ENCODE peak calls at places on chromosomes 16 and 17, in four cellular contexts. X is GM12891, Z is K562, S is GM12878. R is an unnamed sample.

GRCh38 chr17:49210158-49211029 is at the start of the genes ABI3 and GNGT2:
- DNase-seq in X (peak), Z (no peak), S (peak), R (peak)

GRCh38 chr17:31582151-31582907 is 190.9 kb downstream of the RAB11FIP4 start:
- DNase-seq in X (no peak), Z (no peak), S (peak), R (no peak)

GRCh38 chr17:7001562-7001961 is 5.7 kb downstream of the ALOX12 start:
- DNase-seq in X (no peak), Z (no peak), S (no peak), R (no peak)

GRCh38 chr17:46727572-46728348 is 90.7 kb downstream of the WNT3 start:
- DNase-seq in X (no peak), Z (no peak), S (no peak), R (no peak)

GRCh38 chr17:4332296-4332970 is 34.0 kb downstream of the UBE2G1 start:
- DNase-seq in X (no peak), Z (no peak), S (no peak), R (no peak)

GRCh38 chr17:1030684-1031557 is 34.0 kb downstream of the TIMM22 start:
- DNase-seq in X (no peak), Z (no peak), S (no peak), R (no peak)

GRCh38 chr16:86826931-86827330 is 248.6 kb downstream of the FOXL1 start:
- DNase-seq in X (no peak), Z (no peak), S (no peak), R (no peak)

GRCh38 chr16:19524356-19524865 is 669 bp downstream of the CCP110 start:
- DNase-seq in X (no peak), Z (no peak), S (no peak), R (peak)

GRCh38 chr16:78553268-78554044 is 454.0 kb downstream of the WWOX start:
- DNase-seq in X (no peak), Z (no peak), S (no peak), R (no peak)

GRCh38 chr17:48995332-48995870 is 1.8 kb upstream of the IGF2BP1 start:
- DNase-seq in X (no peak), Z (peak), S (no peak), R (no peak)

GRCh38 chr17:18159551-18160120 is 24.0 kb upstream of the ALKBH5 start:
- DNase-seq in X (no peak), Z (no peak), S (no peak), R (no peak)

GRCh38 chr16:26071383-26071782 is 379.6 kb downstream of the HS3ST4 start:
- DNase-seq in X (no peak), Z (no peak), S (no peak), R (no peak)

GRCh38 chr17:75019146-75019545 is 6.7 kb downstream of the MRPL58 start:
- DNase-seq in X (no peak), Z (no peak), S (no peak), R (no peak)

GRCh38 chr16:82660966-82661365 is 34.2 kb downstream of the CDH13 start:
- DNase-seq in X (no peak), Z (no peak), S (no peak), R (no peak)

GRCh38 chr16:79288046-79288445 is 312.5 kb downstream of the MAF start:
- DNase-seq in X (no peak), Z (no peak), S (no peak), R (no peak)

GRCh38 chr16:12461201-12461600 is 342.5 kb downstream of the CPPED1 start:
- DNase-seq in X (no peak), Z (no peak), S (no peak), R (no peak)

DNA sequence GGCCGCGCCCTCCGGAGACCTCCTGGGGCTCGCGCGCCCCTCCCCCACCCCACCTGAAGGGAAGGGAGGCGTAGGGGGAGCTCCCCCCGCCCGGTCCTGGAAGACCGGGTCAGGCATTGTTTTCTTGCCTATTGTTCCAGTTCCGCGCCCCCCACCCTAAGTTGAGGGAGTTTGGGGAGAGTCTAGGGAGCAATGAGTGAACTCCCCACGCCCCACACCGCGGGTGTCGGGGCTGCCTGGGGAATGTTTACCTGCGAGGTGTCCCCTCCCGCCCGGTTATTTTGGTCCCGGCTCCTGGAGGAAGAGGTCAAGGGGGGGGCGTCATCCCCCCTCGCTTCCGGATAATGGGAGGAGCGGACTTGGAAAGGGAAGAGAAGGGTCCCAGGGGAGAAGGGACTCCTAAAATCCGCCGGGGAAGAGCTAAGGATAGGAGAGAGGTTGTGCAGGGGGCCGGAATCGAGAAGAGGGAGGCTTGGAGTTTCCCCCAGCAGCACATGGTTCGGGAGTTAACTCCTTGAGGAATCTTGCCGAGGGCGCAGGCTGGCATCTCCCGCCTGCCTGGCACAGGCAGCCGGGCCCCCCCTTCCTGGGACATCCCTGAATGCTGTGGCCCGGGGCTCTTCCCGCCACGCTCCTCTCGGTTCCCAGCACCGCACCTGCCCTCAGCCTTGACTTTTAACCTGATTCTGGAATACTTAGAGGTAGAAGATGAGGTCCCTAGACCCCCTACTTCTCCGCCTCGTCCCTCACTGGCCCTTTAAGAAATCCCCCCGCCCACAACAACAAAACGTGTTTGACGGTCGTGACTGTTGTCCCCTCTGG is 941 bp downstream of the MLLT6 start:
- DNase-seq in X (no peak), Z (no peak), S (no peak), R (no peak)
- TF ChIP-seq SPI1 in X (no peak), Z (no peak), S (no peak), R (no peak)

DNA sequence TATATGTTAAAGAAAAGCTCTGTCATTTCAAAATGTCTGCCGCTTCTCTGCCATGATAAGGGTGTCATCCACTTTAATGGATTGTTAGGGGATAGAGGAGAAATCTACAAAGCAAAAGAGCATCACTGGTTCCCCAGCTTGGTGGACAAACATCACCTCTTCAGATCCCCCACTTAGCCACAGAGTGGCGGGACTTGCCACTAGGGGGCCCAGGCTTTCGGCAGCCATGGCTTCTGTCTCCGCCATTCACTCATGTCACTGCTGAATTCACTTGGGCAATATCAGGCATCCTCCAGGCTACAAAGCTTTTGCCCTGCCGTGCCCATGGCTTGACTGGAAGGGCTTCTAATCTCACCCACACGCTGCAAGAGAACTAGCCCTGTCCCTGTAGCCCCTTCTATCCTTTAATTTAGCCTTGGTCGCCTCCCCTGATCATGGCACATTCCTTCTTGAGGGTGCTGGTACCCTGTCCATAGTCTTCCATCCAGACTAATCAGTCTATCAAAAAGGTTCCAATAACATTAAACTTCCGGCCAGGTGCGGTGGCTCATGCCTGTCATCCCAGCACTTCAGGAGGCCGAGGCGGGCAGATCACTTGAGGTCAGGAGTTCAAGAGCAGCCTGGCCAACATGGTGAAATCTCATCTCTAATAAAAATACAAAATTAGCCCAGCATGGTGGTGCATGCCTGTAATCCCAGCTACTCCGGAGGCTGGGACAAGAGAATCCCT is 34.7 kb downstream of the SBK1 start:
- DNase-seq in X (peak), Z (peak), S (no peak), R (peak)
- TF ChIP-seq SPI1 in X (no peak), Z (no peak), S (no peak), R (no peak)

GRCh38 chr16:4052096-4052495 is 64.1 kb downstream of the ADCY9 start:
- DNase-seq in X (no peak), Z (no peak), S (no peak), R (no peak)

GRCh38 chr16:4053663-4054479 is 62.4 kb downstream of the ADCY9 start:
- DNase-seq in X (no peak), Z (no peak), S (no peak), R (peak)

GRCh38 chr16:4051591-4051990 is 64.7 kb downstream of the ADCY9 start:
- DNase-seq in X (no peak), Z (no peak), S (no peak), R (no peak)

GRCh38 chr16:4055748-4056147 is 60.5 kb downstream of the ADCY9 start:
- DNase-seq in X (no peak), Z (no peak), S (no peak), R (no peak)

GRCh38 chr16:4052801-4053662 is 63.2 kb downstream of the ADCY9 start:
- DNase-seq in X (no peak), Z (no peak), S (no peak), R (peak)
- TF ChIP-seq SPI1 in X (no peak), Z (no peak), S (no peak), R (no peak)

GRCh38 chr16:10897134-10897533 is 20.1 kb downstream of the CIITA start:
- DNase-seq in X (no peak), Z (no peak), S (no peak), R (no peak)

GRCh38 chr16:10892782-10893181 is 15.8 kb downstream of the CIITA start:
- DNase-seq in X (no peak), Z (no peak), S (no peak), R (no peak)

GRCh38 chr16:10895053-10895946 is 18.3 kb downstream of the CIITA start:
- DNase-seq in X (no peak), Z (peak), S (no peak), R (no peak)

GRCh38 chr16:10896723-10897122 is 19.7 kb downstream of the CIITA start:
- DNase-seq in X (no peak), Z (no peak), S (no peak), R (no peak)

DNA sequence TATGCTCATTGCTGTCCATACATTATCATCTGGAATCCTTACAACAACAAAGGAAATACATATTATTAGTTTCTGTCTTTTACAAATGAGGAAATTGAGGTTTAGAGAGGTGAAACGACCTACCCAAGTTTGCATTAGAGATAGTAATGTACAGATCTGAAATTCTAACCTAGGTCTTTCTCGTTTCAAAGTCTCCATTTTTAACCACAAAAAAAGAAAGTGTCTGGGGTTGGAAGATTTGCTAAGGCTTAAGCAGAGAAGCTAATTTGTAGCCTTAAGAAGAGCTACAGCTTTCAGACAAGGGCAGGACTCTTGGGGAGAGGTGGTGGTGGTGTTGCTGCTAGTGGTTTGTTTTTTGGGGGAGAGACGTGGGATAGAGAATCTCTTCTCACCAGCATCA is 19.2 kb downstream of the CIITA start:
- DNase-seq in X (no peak), Z (no peak), S (no peak), R (no peak)
- TF ChIP-seq SPI1 in X (no peak), Z (no peak), S (no peak), R (no peak)

R was measured in HL-60.